ENCODE peak calls at places on chromosomes 13 and 19, in six cellular contexts. V is hepatic stellate cell; E is stimulated activated CD4-positive, alpha-beta T cell treated with anti-CD3 and anti-CD28 coated beads, TNF-alpha, amount 100 ng/mL, for 48 hours; N is NCI-H774; H is A673; B is NCI-H2029. K is an unnamed sample.

GRCh38 chr13:51632643-51633357 is 48.5 kb downstream of the WDFY2 start:
- DNase-seq in V (no peak), E (no peak), N (no peak), H (peak), B (no peak), K (no peak)

GRCh38 chr13:110524484-110525254 is 36.9 kb downstream of the RAB20 start:
- DNase-seq in V (no peak), E (no peak), N (peak), H (no peak), B (peak), K (no peak)

GRCh38 chr19:22144394-22144793 is 52.4 kb downstream of the ZNF676 start:
- DNase-seq in V (no peak), E (no peak), N (no peak), H (peak), B (no peak), K (no peak)

GRCh38 chr13:75717525-75717924 is 81.4 kb downstream of the LMO7 start:
- DNase-seq in V (no peak), E (no peak), N (no peak), H (peak), B (no peak), K (no peak)

GRCh38 chr19:10552596-10553053 is 8.9 kb downstream of the ATG4D start:
- DNase-seq in V (peak), E (no peak), N (no peak), H (peak), B (no peak), K (peak)

GRCh38 chr19:20359933-20360720 is 193.1 kb downstream of the ZNF486 start:
- DNase-seq in V (no peak), E (no peak), N (no peak), H (no peak), B (no peak), K (no peak)

GRCh38 chr13:37618554-37618953 is 20.0 kb upstream of the POSTN start:
- DNase-seq in V (peak), E (no peak), N (no peak), H (no peak), B (no peak), K (no peak)

GRCh38 chr19:35107541-35107939 is 8.1 kb upstream of the FXYD3 start:
- DNase-seq in V (no peak), E (no peak), N (no peak), H (no peak), B (no peak), K (no peak)

GRCh38 chr13:27281420-27281819 is 10.8 kb downstream of the RASL11A start:
- DNase-seq in V (no peak), E (no peak), N (no peak), H (no peak), B (no peak), K (no peak)

GRCh38 chr19:47794526-47794925 is 9.8 kb downstream of the TPRX1 start:
- DNase-seq in V (no peak), E (no peak), N (no peak), H (no peak), B (no peak), K (no peak)

GRCh38 chr19:33288666-33289065 is 13.7 kb downstream of the CEBPA start:
- DNase-seq in V (no peak), E (no peak), N (no peak), H (no peak), B (no peak), K (no peak)

GRCh38 chr19:53365899-53366493 is 491 bp downstream of the ZNF525 start:
- DNase-seq in V (no peak), E (no peak), N (no peak), H (no peak), B (peak), K (peak)

GRCh38 chr19:913080-913748 is at the start of gene R3HDM4:
- DNase-seq in V (peak), E (no peak), N (peak), H (peak), B (peak), K (peak)

GRCh38 chr19:58261968-58262921 is 16.5 kb upstream of the ZNF8 start:
- DNase-seq in V (no peak), E (no peak), N (no peak), H (no peak), B (no peak), K (no peak)

K was measured in activated T-cell treated with anti-CD3 and anti-CD28 coated beads, Interleukin-2, amount 50 U/mL, for 48 hours.